ENCODE peak calls at places on chromosome 3, in seven cellular contexts. I, P, E, V, L, D and W are unnamed samples.
A peak's percentile ranks its signal among the peaks of the same experiment; 100 is the strongest.

GRCh38 chr3:41175365-41175764 is 23.9 kb upstream of the CTNNB1 start:
- DNase-seq in I (no peak), D (no peak), V (no peak), E (no peak), L (no peak), P (no peak), W (no peak)

GRCh38 chr3:52408466-52408865 is 36.4 kb downstream of the SEMA3G start:
- DNase-seq in I (no peak), L (no peak), E (no peak), V (no peak), P (no peak), D (no peak), W (no peak)

GRCh38 chr3:172562881-172563835 is 39.9 kb upstream of the TNFSF10 start:
- DNase-seq in E (no peak), V (no peak), D (no peak), I (no peak), P (no peak), L (no peak), W (peak; percentile 88)

GRCh38 chr3:136752046-136752326 is 192 bp downstream of the STAG1 start:
- DNase-seq in I (no peak), L (peak; percentile 49), E (no peak), V (no peak), P (no peak), D (peak; percentile 79), W (no peak)

GRCh38 chr3:53885239-53885638 is 3.3 kb upstream of the ACTR8 start:
- DNase-seq in I (no peak), V (no peak), D (no peak), P (no peak), E (no peak), L (no peak), W (no peak)

GRCh38 chr3:27219127-27219860 is 149.9 kb downstream of the NEK10 start:
- DNase-seq in I (no peak), E (no peak), V (no peak), L (no peak), P (no peak), D (no peak), W (no peak)

GRCh38 chr3:54720604-54721003 is 207.3 kb downstream of the LRTM1 start:
- DNase-seq in E (no peak), D (no peak), V (no peak), P (no peak), L (no peak), I (no peak), W (no peak)

GRCh38 chr3:20511863-20512262 is 325.9 kb upstream of the SGO1 start:
- DNase-seq in E (no peak), V (no peak), L (peak; percentile 67), I (no peak), P (no peak), D (peak; percentile 70), W (peak; percentile 40)

GRCh38 chr3:15272431-15273196 is 59.8 kb downstream of the SH3BP5 start:
- DNase-seq in V (no peak), E (no peak), I (no peak), L (no peak), P (no peak), D (no peak), W (no peak)

DNA sequence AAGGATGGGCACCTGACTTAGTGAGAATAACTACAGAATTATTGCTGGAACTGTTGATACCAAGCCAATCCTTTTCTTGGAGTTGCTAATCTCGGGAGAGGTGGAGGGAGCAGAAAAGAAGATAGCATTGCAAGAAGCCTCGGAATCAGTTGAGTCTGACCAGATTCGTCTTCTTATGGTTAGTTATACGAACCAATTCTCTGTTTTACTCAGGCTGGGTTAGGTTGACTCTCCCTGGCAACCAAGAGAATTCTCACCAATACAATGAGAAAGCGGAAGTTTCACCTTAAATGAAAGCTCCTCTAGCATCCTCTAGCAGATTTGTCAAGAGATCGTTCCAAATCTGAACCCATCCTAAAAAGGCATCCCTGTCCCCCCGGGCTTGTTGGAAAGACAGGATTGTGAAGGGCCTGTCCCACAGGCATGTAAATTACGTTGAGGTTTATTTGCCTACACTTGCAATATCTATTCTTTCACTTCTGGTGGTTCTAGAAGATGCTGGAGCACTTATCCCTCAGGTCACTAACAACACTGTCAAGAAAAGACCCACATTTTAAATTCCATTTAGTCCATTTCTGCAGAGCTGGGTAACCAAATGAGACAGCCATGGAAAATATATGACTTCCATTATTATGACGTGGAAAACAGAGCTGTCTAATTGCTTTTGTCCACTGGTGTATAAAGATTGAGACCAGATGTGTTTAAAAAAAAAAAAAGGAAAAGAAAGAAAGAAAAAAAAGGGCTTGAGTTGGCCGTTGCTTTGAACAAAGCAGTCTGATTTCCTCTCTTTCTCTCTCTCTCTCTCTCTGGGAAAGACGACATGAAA is 43.3 kb upstream of the UBE2E1 start:
- DNase-seq in P (no peak), V (no peak), I (no peak), D (no peak), E (no peak), L (no peak), W (no peak)
- H3K4me3 ChIP-seq in P (peak overlapping the region; percentile 30), V (peak overlapping the region; percentile 50), I (peak overlapping the region; percentile 47), D (no peak overlapping the region), E (peak overlapping the region; percentile 4), L (peak overlapping the region; percentile 10), W (no peak overlapping the region)

DNA sequence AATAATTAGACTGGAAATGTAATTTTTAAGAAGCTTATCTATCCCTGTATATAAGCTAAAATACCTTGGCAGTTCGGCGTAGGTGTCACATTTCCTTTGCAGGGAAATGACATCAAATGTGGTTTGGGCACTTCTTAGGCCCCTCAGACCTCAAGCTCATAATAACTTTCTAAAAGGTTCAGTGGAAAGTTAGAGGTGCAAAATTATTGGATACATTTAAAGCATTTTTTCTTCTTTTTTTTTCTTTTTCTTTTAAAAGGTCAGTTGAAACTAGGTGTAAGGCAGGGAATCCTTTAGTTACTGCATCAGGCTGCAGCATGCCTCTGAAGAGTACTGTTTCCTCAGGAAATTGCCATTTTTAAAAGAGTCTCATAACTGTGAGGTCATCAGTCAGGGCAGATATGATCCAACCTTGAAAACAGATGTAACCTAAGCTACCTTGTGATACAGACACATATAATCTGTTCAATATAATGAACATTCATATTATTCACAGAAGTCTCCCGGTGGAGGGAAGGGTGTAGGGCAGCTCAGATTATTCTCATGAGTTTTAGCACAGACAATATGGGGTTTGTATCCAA is 4.8 kb downstream of the SACM1L start:
- DNase-seq in E (no peak), D (no peak), P (no peak), V (no peak), L (peak; percentile 41), I (no peak), W (no peak)
- TF ChIP-seq CTCF in E (no peak), D (no peak), P (no peak), V (no peak), L (no peak), I (no peak), W (no peak)

GRCh38 chr3:45509768-45510129 is 84.8 kb upstream of the LIMD1 start:
- DNase-seq in V (no peak), I (no peak), D (no peak), E (no peak), L (no peak), P (no peak), W (no peak)
- H3K4me3 ChIP-seq in V (no peak overlapping the region), I (no peak overlapping the region), D (no peak overlapping the region), E (no peak overlapping the region), L (no peak overlapping the region), P (no peak overlapping the region), W (no peak overlapping the region)

GRCh38 chr3:192091831-192092230 is 630.9 kb downstream of the PYDC2 start:
- DNase-seq in V (no peak), I (no peak), P (no peak), E (no peak), D (no peak), L (no peak), W (peak; percentile 35)

GRCh38 chr3:192092388-192093005 is 631.5 kb downstream of the PYDC2 start:
- DNase-seq in E (no peak), D (no peak), V (no peak), L (no peak), I (no peak), P (no peak), W (no peak)

GRCh38 chr3:192090586-192090985 is 629.6 kb downstream of the PYDC2 start:
- DNase-seq in V (no peak), I (no peak), E (no peak), D (no peak), P (no peak), L (peak; percentile 20), W (no peak)
- TF ChIP-seq CTCF in V (no peak), I (peak; percentile 12), E (no peak), D (no peak), P (no peak), L (peak; percentile 26), W (peak; percentile 38)

DNA sequence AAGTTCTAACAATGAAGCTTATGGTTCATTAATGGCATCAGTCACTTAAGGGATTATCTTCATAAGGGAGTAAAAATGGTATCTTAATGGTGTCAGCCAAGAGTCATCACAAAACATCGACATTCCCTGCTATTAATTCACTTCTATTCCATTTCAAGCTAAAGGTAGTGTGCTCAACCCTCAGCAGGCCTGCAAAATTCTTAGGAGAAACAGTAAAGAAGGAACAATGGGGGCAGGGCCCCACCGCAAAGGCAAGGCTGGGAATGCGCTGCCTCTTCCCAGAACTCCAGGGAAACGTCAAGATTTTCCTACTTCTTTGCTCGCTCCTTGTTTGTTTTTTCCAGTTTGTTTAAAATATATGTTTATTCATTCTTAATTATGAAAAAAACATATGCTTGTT is 187.3 kb upstream of the TSC22D2 start:
- DNase-seq in D (no peak), V (peak; percentile 75), E (no peak), I (no peak), L (no peak), P (no peak), W (no peak)
- H3K4me3 ChIP-seq in D (peak overlapping the region; percentile 17), V (peak overlapping the region; percentile 48), E (peak overlapping the region; percentile 58), I (peak overlapping the region; percentile 48), L (no peak overlapping the region), P (peak overlapping the region; percentile 31), W (peak overlapping the region; percentile 52)